ENCODE peak calls at places on chromosome 16, in seven cellular contexts. Y is right atrium auricular region, I is transverse colon, B is pancreas, D is astrocyte of the cerebellum, K is neural progenitor cell, G is mammary epithelial cell. T is an unnamed sample.
A peak's percentile ranks its signal among the peaks of the same experiment; 100 is the strongest.

GRCh38 chr16:68079616-68080344 is 5.4 kb upstream of the NFATC3 start:
- DNase-seq in Y (no peak), I (peak; percentile 89), B (no peak), D (no peak), K (no peak), G (no peak), T (no peak)

GRCh38 chr16:88920618-88921602 is 54.5 kb upstream of the PABPN1L start:
- DNase-seq in Y (peak; percentile 75), I (peak; percentile 70), B (peak; percentile 60), D (peak; percentile 8), K (no peak), G (no peak), T (no peak)

GRCh38 chr16:72552675-72553074 is 380.7 kb upstream of the PMFBP1 start:
- DNase-seq in Y (no peak), I (no peak), B (no peak), D (no peak), K (no peak), G (no peak), T (no peak)

GRCh38 chr16:24996301-24996700 is 18.9 kb downstream of the ARHGAP17 start:
- DNase-seq in Y (no peak), I (no peak), B (no peak), D (no peak), K (no peak), G (no peak), T (no peak)

GRCh38 chr16:53053967-53054669 is 673 bp upstream of the CHD9 start:
- DNase-seq in Y (no peak), I (peak; percentile 52), B (peak; percentile 55), D (no peak), K (no peak), G (no peak), T (no peak)

GRCh38 chr16:58393138-58393504 is 850 bp downstream of the GINS3 start:
- DNase-seq in Y (no peak), I (no peak), B (no peak), D (no peak), K (peak; percentile 23), G (no peak), T (peak; percentile 12)

GRCh38 chr16:17364319-17365210 is 106.2 kb downstream of the XYLT1 start:
- DNase-seq in Y (no peak), I (no peak), B (no peak), D (peak; percentile 94), K (no peak), G (peak; percentile 72), T (peak; percentile 1)

GRCh38 chr16:1132431-1132830 is 20.5 kb upstream of the CACNA1H start:
- DNase-seq in Y (no peak), I (no peak), B (no peak), D (no peak), K (no peak), G (no peak), T (no peak)

GRCh38 chr16:14545346-14545884 is 84.6 kb downstream of the PARN start:
- DNase-seq in Y (no peak), I (no peak), B (no peak), D (no peak), K (no peak), G (no peak), T (no peak)

GRCh38 chr16:53892155-53892554 is 188.2 kb downstream of the FTO start:
- DNase-seq in Y (no peak), I (peak; percentile 52), B (peak; percentile 51), D (peak; percentile 67), K (peak; percentile 68), G (peak; percentile 51), T (peak; percentile 59)

GRCh38 chr16:90044111-90044551 is 24.9 kb upstream of the DBNDD1 start:
- DNase-seq in Y (no peak), I (peak; percentile 74), B (peak; percentile 46), D (no peak), K (no peak), G (peak; percentile 95), T (peak; percentile 92)

GRCh38 chr16:1125471-1125870 is 27.4 kb upstream of the CACNA1H start:
- DNase-seq in Y (no peak), I (peak; percentile 14), B (no peak), D (no peak), K (peak; percentile 47), G (no peak), T (peak; percentile 4)

GRCh38 chr16:29117631-29118030 is 132.8 kb downstream of the LAT start:
- DNase-seq in Y (no peak), I (no peak), B (no peak), D (no peak), K (no peak), G (no peak), T (no peak)

GRCh38 chr16:64242510-64242909 is 879.4 kb downstream of the CDH11 start:
- DNase-seq in Y (no peak), I (no peak), B (no peak), D (no peak), K (no peak), G (no peak), T (no peak)

GRCh38 chr16:6038966-6039530 is 941.5 kb upstream of the EEF2KMT start:
- DNase-seq in Y (no peak), I (no peak), B (no peak), D (no peak), K (no peak), G (no peak), T (no peak)

GRCh38 chr16:4270595-4270994 is 2.2 kb downstream of the TFAP4 start:
- DNase-seq in Y (no peak), I (no peak), B (no peak), D (no peak), K (no peak), G (no peak), T (no peak)

GRCh38 chr16:4270091-4270490 is 2.7 kb downstream of the TFAP4 start:
- DNase-seq in Y (no peak), I (no peak), B (peak; percentile 53), D (no peak), K (no peak), G (no peak), T (no peak)

GRCh38 chr16:4272114-4272954 is 489 bp downstream of the TFAP4 start:
- DNase-seq in Y (no peak), I (peak; percentile 52), B (peak; percentile 66), D (no peak), K (peak; percentile 74), G (peak; percentile 26), T (peak; percentile 13)

GRCh38 chr16:4273858-4274291 is 1.1 kb upstream of the TFAP4 start:
- DNase-seq in Y (peak; percentile 71), I (peak; percentile 55), B (peak; percentile 74), D (no peak), K (peak; percentile 76), G (peak; percentile 66), T (peak; percentile 67)

GRCh38 chr16:4271176-4272113 is 1.4 kb downstream of the TFAP4 start:
- DNase-seq in Y (peak; percentile 93), I (peak; percentile 93), B (peak; percentile 91), D (peak; percentile 75), K (peak; percentile 96), G (peak; percentile 86), T (peak; percentile 86)
- TF ChIP-seq CTCF in Y (no peak), I (peak; percentile 14), B (no peak), D (no peak), K (peak; percentile 38), G (no peak), T (no peak)

DNA sequence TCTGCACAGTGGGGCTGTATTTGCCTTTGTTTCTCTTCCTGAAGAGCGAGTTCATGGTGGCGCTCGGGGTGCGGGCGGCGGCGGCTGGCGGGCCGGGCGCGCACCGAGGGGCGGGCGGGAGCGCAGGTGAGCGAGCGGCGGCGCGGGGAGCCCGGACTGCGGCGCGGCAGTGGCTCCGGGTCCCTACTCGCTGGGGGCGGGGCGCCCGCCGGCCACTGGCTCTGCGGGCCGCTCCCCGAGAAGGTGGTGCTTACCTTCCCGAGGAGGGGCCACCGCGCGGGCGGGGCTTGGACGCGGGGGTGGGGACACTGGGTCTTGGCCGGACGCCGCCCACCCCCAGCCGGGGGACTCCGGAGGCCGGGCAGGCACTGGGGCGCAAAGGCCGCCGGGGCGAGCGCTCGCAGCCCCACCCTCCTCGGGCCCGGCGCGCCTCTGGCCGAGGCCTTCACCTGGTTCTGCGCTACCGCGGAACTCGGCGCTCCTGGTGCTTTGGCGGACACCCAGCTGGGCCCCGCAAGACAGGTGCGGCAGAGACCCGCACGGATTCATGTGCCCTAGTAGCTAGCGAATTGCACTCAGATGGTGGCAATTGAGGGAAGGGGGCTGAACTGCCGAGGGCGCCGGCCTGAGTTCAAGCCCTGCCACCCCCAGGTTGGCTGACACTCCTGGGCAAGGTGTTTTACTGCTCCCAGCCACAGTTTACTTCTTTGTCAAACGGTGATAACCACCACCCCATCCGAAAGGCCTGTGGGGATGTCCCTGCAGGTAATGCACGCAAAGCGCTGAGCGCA is at the start of gene PPL:
- DNase-seq in Y (no peak), I (peak; percentile 95), B (peak; percentile 96), D (no peak), K (peak; percentile 90), G (peak; percentile 78), T (peak; percentile 55)
- H3K4me3 ChIP-seq in Y (peak within 1 kb of the TSS; percentile 47), I (peak within 1 kb of the TSS; percentile 48), B (peak within 1 kb of the TSS; percentile 86), D (peak within 1 kb of the TSS; percentile 53), K (peak within 1 kb of the TSS; percentile 74), G (peak within 1 kb of the TSS; percentile 98), T (peak within 1 kb of the TSS; percentile 79)

GRCh38 chr16:50272111-50272571 is 5.8 kb downstream of the ADCY7 start:
- DNase-seq in Y (no peak), I (no peak), B (no peak), D (no peak), K (no peak), G (no peak), T (no peak)

GRCh38 chr16:50272687-50273381 is 6.5 kb downstream of the ADCY7 start:
- DNase-seq in Y (no peak), I (no peak), B (no peak), D (no peak), K (no peak), G (no peak), T (no peak)

GRCh38 chr16:50269769-50270509 is 3.6 kb downstream of the ADCY7 start:
- DNase-seq in Y (no peak), I (no peak), B (no peak), D (no peak), K (no peak), G (no peak), T (no peak)

GRCh38 chr16:50270510-50271147 is 4.3 kb downstream of the ADCY7 start:
- DNase-seq in Y (no peak), I (no peak), B (no peak), D (no peak), K (no peak), G (no peak), T (no peak)

GRCh38 chr16:50271148-50272041 is 5.0 kb downstream of the ADCY7 start:
- DNase-seq in Y (no peak), I (no peak), B (no peak), D (no peak), K (no peak), G (no peak), T (no peak)
- TF ChIP-seq CTCF in Y (no peak), I (no peak), B (no peak), D (no peak), K (no peak), G (no peak), T (no peak)

GRCh38 chr16:19884021-19884485 is 595 bp downstream of the GPRC5B start:
- DNase-seq in Y (no peak), I (peak; percentile 14), B (peak; percentile 43), D (no peak), K (peak; percentile 57), G (no peak), T (no peak)

GRCh38 chr16:19882641-19883040 is 2.0 kb downstream of the GPRC5B start:
- DNase-seq in Y (no peak), I (no peak), B (no peak), D (no peak), K (peak; percentile 81), G (no peak), T (no peak)

GRCh38 chr16:19884611-19885455 is at the start of gene GPRC5B:
- DNase-seq in Y (no peak), I (peak; percentile 34), B (peak; percentile 54), D (no peak), K (peak; percentile 85), G (no peak), T (peak; percentile 8)

GRCh38 chr16:19882186-19882585 is 2.5 kb downstream of the GPRC5B start:
- DNase-seq in Y (no peak), I (no peak), B (no peak), D (peak; percentile 16), K (peak; percentile 52), G (no peak), T (no peak)

GRCh38 chr16:19883296-19883951 is 1.2 kb downstream of the GPRC5B start:
- DNase-seq in Y (peak; percentile 63), I (peak; percentile 10), B (peak; percentile 46), D (peak; percentile 24), K (peak; percentile 80), G (no peak), T (no peak)
- H3K4me3 ChIP-seq in Y (peak overlapping the region; percentile 72), I (peak overlapping the region; percentile 34), B (peak overlapping the region; percentile 74), D (peak overlapping the region; percentile 70), K (peak overlapping the region; percentile 62), G (no peak overlapping the region), T (no peak overlapping the region)

T was measured in bronchial epithelial cell.